ENCODE peak calls at places on chromosomes 2 and 18, in six cellular contexts. T, V, P, L, F and Z are unnamed samples.
A peak's percentile ranks its signal among the peaks of the same experiment; 100 is the strongest.

GRCh38 chr2:24439280-24439970 is 51.6 kb upstream of the NCOA1 start:
- DNase-seq in F (no peak), P (no peak), V (peak; percentile 17), L (no peak), T (no peak), Z (no peak)

GRCh38 chr18:70276416-70277145 is 12.3 kb upstream of the SOCS6 start:
- DNase-seq in P (no peak), V (no peak), F (no peak), T (no peak), L (no peak), Z (no peak)

GRCh38 chr2:218964041-218964771 is 4.7 kb downstream of the CDK5R2 start:
- DNase-seq in V (peak; percentile 70), P (no peak), L (no peak), T (peak; percentile 58), F (peak; percentile 23), Z (no peak)

GRCh38 chr2:218284106-218284811 is 8.0 kb downstream of the TMBIM1 start:
- DNase-seq in F (peak; percentile 71), V (peak; percentile 87), T (no peak), P (no peak), L (peak; percentile 34), Z (peak; percentile 83)

GRCh38 chr18:79911871-79912270 is 39.6 kb downstream of the SLC66A2 start:
- DNase-seq in F (no peak), V (no peak), T (no peak), L (no peak), P (no peak), Z (no peak)

GRCh38 chr2:97749611-97750010 is 36.2 kb downstream of the ZAP70 start:
- DNase-seq in P (peak; percentile 14), L (no peak), V (no peak), F (no peak), T (peak; percentile 71), Z (no peak)

GRCh38 chr2:109450574-109451265 is 163.0 kb downstream of the SEPTIN10 start:
- DNase-seq in P (peak; percentile 40), F (no peak), L (no peak), V (no peak), T (peak; percentile 40), Z (no peak)

GRCh38 chr2:7418343-7418742 is 501.1 kb downstream of the RNF144A start:
- DNase-seq in V (no peak), P (no peak), T (no peak), L (no peak), F (no peak), Z (no peak)

GRCh38 chr2:174577967-174578589 is 19.5 kb downstream of the WIPF1 start:
- DNase-seq in P (no peak), L (peak; percentile 55), T (no peak), V (peak; percentile 87), F (peak; percentile 61), Z (peak; percentile 71)

GRCh38 chr2:149690825-149691224 is 103.2 kb upstream of the MMADHC start:
- DNase-seq in P (no peak), L (no peak), T (no peak), F (no peak), V (no peak), Z (no peak)

GRCh38 chr18:79772108-79772864 is 25.5 kb upstream of the KCNG2 start:
- DNase-seq in F (no peak), L (no peak), V (no peak), P (no peak), T (peak; percentile 41), Z (no peak)

DNA sequence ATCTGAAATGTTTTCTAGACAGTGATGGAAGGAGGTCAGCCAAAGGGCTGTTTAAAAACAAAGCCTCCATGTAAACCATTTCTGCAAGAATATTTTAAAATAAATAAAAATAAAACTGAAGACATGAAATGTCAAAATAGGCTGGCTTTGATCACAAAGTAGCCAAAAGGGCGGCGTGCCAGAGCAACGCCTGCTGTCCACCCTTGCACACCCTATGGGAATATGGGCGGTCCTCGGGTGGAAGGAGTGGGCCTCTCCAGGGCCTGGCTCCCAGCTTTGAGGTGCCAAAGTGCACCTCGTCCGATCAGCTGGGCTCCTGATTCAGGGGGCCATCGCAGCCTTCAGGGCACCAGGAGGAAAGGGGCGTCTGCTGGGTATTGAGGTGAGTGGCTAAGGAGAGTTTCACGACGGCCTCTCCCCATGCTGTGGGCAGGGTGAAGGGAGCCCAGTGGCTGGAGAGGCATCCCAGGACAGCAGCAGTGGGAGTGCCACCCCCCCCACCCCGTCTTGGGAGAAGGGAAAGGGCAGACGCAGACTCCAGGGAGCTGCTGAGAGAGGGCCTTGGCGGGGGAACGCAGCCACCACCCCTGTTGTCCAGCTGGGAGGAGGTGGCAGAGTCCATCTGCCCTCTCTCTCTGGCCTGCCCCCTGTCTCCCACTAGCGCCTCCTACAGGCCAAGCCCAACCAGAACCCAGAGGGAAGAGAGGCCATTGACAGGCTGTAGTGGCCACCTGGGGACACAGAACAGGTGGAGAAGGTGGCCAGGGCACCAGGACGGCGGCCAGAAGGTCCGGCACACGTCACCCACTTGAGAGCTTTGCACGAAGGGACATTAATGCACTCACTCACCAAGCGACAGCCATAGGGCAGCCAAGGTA is 5.7 kb upstream of the ERFE start:
- DNase-seq in F (no peak), L (no peak), P (no peak), V (no peak), T (no peak), Z (no peak)
- TF ChIP-seq CTCF in F (peak; percentile 35), L (no peak), P (peak; percentile 12), V (no peak), T (peak; percentile 53), Z (peak; percentile 15)

GRCh38 chr2:166417669-166418068 is 41.9 kb upstream of the SCN9A start:
- DNase-seq in P (no peak), L (peak; percentile 42), T (no peak), F (peak; percentile 54), V (peak; percentile 74), Z (no peak)
- TF ChIP-seq CTCF in P (peak; percentile 24), L (no peak), T (peak; percentile 59), F (peak; percentile 19), V (peak; percentile 31), Z (no peak)

DNA sequence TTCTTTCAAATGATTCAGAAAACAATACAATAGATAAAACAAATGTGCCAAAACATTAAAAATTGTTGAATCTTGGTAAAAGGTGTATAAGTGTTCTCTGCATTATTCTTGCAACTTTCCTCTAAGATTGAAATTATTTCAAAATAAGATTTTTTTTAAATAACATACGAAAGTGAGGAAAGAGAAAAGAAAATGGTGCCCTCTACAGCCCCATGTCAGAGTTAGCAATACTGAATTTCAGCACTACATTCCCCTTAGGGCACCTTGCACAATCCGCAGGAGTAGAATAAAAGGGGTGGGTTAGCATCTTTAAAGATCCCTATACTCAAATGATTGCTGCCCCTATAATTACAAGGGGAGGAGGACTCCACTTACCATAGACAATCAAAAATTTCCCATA is 433.7 kb downstream of the BCL11A start:
- DNase-seq in P (no peak), T (no peak), F (no peak), L (no peak), V (no peak), Z (no peak)
- TF ChIP-seq CTCF in P (peak; percentile 51), T (peak; percentile 55), F (no peak), L (no peak), V (no peak), Z (no peak)

GRCh38 chr2:121101093-121101715 is 183.8 kb downstream of the TFCP2L1 start:
- DNase-seq in L (no peak), F (no peak), T (no peak), P (no peak), V (no peak), Z (no peak)

GRCh38 chr2:121102949-121103348 is 182.1 kb downstream of the TFCP2L1 start:
- DNase-seq in V (no peak), T (no peak), L (no peak), F (no peak), P (no peak), Z (no peak)

GRCh38 chr2:121098556-121098955 is 186.4 kb downstream of the TFCP2L1 start:
- DNase-seq in V (no peak), F (no peak), T (no peak), P (no peak), L (no peak), Z (no peak)

GRCh38 chr2:121096611-121097010 is 188.4 kb downstream of the TFCP2L1 start:
- DNase-seq in T (no peak), P (no peak), F (no peak), V (no peak), L (no peak), Z (no peak)

GRCh38 chr2:121099329-121100318 is 185.4 kb downstream of the TFCP2L1 start:
- DNase-seq in T (peak; percentile 83), V (no peak), P (peak; percentile 41), L (no peak), F (no peak), Z (no peak)
- TF ChIP-seq CTCF in T (peak; percentile 68), V (peak; percentile 46), P (peak; percentile 31), L (no peak), F (peak; percentile 57), Z (no peak)

GRCh38 chr2:142603761-142604160 is 273.7 kb upstream of the KYNU start:
- DNase-seq in L (peak; percentile 4), T (no peak), F (peak; percentile 31), V (peak; percentile 50), P (no peak), Z (no peak)
- TF ChIP-seq CTCF in L (no peak), T (peak; percentile 52), F (peak; percentile 34), V (peak; percentile 51), P (no peak), Z (no peak)

DNA sequence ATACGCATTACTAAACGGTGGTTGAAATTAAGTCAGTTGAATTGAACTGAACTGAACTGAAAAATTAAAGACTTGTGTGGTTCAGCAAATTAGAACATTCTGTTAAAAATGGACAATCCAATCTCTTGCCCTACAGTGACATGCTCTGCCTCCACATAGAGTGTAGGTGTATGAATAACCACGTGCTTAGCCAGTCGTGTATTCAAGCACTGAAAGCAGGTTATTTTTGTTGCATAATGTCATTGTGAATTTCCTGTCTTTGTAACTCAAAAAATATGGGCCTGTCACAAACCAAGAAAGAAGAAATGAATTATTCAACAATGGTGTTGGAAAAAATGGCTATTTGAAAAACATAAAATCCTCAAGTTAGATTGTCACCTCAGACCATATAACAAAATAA is 440.9 kb downstream of the TXNL1 start:
- DNase-seq in T (no peak), F (no peak), L (peak; percentile 50), V (no peak), P (no peak), Z (no peak)
- TF ChIP-seq CTCF in T (no peak), F (no peak), L (no peak), V (no peak), P (no peak), Z (no peak)

GRCh38 chr2:235049719-235050118 is 97.9 kb downstream of the SH3BP4 start:
- DNase-seq in L (no peak), P (no peak), F (no peak), V (no peak), T (peak; percentile 33), Z (no peak)

GRCh38 chr2:235049069-235049468 is 97.3 kb downstream of the SH3BP4 start:
- DNase-seq in L (no peak), V (no peak), F (no peak), T (peak; percentile 32), P (no peak), Z (no peak)

GRCh38 chr2:235051436-235052260 is 99.8 kb downstream of the SH3BP4 start:
- DNase-seq in P (no peak), F (peak; percentile 60), L (no peak), T (peak; percentile 24), V (peak; percentile 11), Z (no peak)

GRCh38 chr2:235052514-235053354 is 100.9 kb downstream of the SH3BP4 start:
- DNase-seq in T (peak; percentile 32), P (no peak), V (no peak), F (no peak), L (no peak), Z (no peak)

DNA sequence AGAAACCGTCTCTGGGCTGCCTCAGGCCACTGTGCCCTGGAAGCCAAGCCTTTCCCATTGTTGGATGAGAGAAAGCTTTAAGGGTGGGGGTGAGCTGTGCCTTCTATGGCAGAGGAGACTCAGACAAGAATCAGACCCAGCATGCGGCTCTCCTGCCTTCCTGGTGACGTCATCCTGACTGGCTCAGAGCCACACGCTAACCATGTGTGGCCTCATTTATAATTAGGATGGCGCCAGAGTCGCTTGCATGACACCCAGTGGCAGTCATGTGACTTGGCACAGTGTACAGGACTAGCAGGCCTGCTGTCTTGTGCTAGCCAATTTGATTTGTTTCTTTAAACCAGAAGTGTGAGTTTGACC is 99.2 kb downstream of the SH3BP4 start:
- DNase-seq in T (peak; percentile 49), P (peak; percentile 91), F (peak; percentile 92), L (peak; percentile 88), V (peak; percentile 86), Z (peak; percentile 10)
- TF ChIP-seq CTCF in T (no peak), P (peak; percentile 22), F (no peak), L (no peak), V (peak; percentile 13), Z (no peak)